ENCODE peak calls at places on chromosome 1, in four cellular contexts. F is type B pancreatic cell, K is LoVo, X is fibroblast of gingiva. V is an unnamed sample.
A peak's percentile ranks its signal among the peaks of the same experiment; 100 is the strongest.

GRCh38 chr1:95035536-95035935 is 37.2 kb downstream of the ALG14 start:
- DNase-seq in F (no peak), K (peak; percentile 11), X (peak; percentile 90), V (peak; percentile 84)

GRCh38 chr1:246785536-246786111 is 61.4 kb downstream of the SCCPDH start:
- DNase-seq in F (no peak), K (no peak), X (no peak), V (no peak)

GRCh38 chr1:85606414-85606800 is 25.8 kb downstream of the CCN1 start:
- DNase-seq in F (no peak), K (no peak), X (no peak), V (no peak)

GRCh38 chr1:199122532-199123311 is 483.9 kb downstream of the PTPRC start:
- DNase-seq in F (no peak), K (peak; percentile 4), X (no peak), V (no peak)

GRCh38 chr1:94541175-94542087 is at the start of gene F3:
- DNase-seq in F (peak; percentile 88), K (peak; percentile 90), X (peak; percentile 85), V (no peak)

GRCh38 chr1:175576870-175577269 is 166.5 kb downstream of the TNR start:
- DNase-seq in F (no peak), K (no peak), X (no peak), V (no peak)

GRCh38 chr1:29318724-29319123 is 82.4 kb downstream of the PTPRU start:
- DNase-seq in F (no peak), K (no peak), X (no peak), V (no peak)

GRCh38 chr1:182111496-182111895 is 50.0 kb upstream of the ZNF648 start:
- DNase-seq in F (no peak), K (no peak), X (no peak), V (no peak)

GRCh38 chr1:110421159-110421777 is 13.8 kb upstream of the LAMTOR5 start:
- DNase-seq in F (no peak), K (peak; percentile 26), X (peak; percentile 41), V (no peak)

GRCh38 chr1:7300893-7301292 is 470.2 kb upstream of the VAMP3 start:
- DNase-seq in F (peak; percentile 32), K (peak; percentile 83), X (peak; percentile 64), V (peak; percentile 71)

GRCh38 chr1:116514708-116515525 is 55.9 kb downstream of the CD58 start:
- DNase-seq in F (no peak), K (no peak), X (peak; percentile 66), V (no peak)

GRCh38 chr1:201882665-201883132 is 6.0 kb upstream of the SHISA4 start:
- DNase-seq in F (no peak), K (peak; percentile 30), X (peak; percentile 32), V (no peak)

GRCh38 chr1:7686301-7686850 is 84.7 kb upstream of the VAMP3 start:
- DNase-seq in F (no peak), K (no peak), X (no peak), V (no peak)

GRCh38 chr1:206476591-206476990 is 6.3 kb downstream of the IKBKE start:
- DNase-seq in F (no peak), K (no peak), X (no peak), V (no peak)

GRCh38 chr1:104266612-104267011 is 516.9 kb downstream of the AMY1C start:
- DNase-seq in F (no peak), K (no peak), X (no peak), V (no peak)

GRCh38 chr1:154186177-154186576 is 5.7 kb downstream of the TPM3 start:
- DNase-seq in F (peak; percentile 71), K (peak; percentile 30), X (peak; percentile 30), V (no peak)

GRCh38 chr1:91693542-91693941 is 192.4 kb downstream of the TGFBR3 start:
- DNase-seq in F (no peak), K (no peak), X (peak; percentile 86), V (no peak)

GRCh38 chr1:183223467-183223866 is 37.4 kb downstream of the LAMC2 start:
- DNase-seq in F (no peak), K (no peak), X (no peak), V (no peak)

GRCh38 chr1:53678507-53678906 is 60.5 kb downstream of the GLIS1 start:
- DNase-seq in F (no peak), K (no peak), X (peak; percentile 45), V (no peak)

GRCh38 chr1:8823295-8823664 is 5.8 kb upstream of the RERE start:
- DNase-seq in F (no peak), K (no peak), X (no peak), V (no peak)

GRCh38 chr1:189567890-189568289 is 909.8 kb downstream of the BRINP3 start:
- DNase-seq in F (no peak), K (no peak), X (no peak), V (no peak)

GRCh38 chr1:63912643-63913042 is 138.8 kb downstream of the ROR1 start:
- DNase-seq in F (no peak), K (no peak), X (no peak), V (no peak)

GRCh38 chr1:67921725-67922489 is 88.6 kb upstream of the GNG12 start:
- DNase-seq in F (no peak), K (no peak), X (no peak), V (no peak)

GRCh38 chr1:25430073-25430665 is 528 bp upstream of the MACO1 start:
- DNase-seq in F (peak; percentile 83), K (peak; percentile 92), X (peak; percentile 81), V (peak; percentile 27)

GRCh38 chr1:162691999-162692575 is 59.8 kb downstream of the DDR2 start:
- DNase-seq in F (no peak), K (no peak), X (no peak), V (no peak)

GRCh38 chr1:17161137-17161700 is 42.0 kb upstream of the PADI2 start:
- DNase-seq in F (peak; percentile 50), K (no peak), X (no peak), V (no peak)

GRCh38 chr1:110067957-110068645 is 2.4 kb downstream of the ALX3 start:
- DNase-seq in F (no peak), K (no peak), X (no peak), V (no peak)

GRCh38 chr1:173255214-173255813 is 48.2 kb upstream of the TNFSF4 start:
- DNase-seq in F (no peak), K (peak; percentile 41), X (peak; percentile 39), V (peak; percentile 13)

GRCh38 chr1:1304331-1305299 is 3.1 kb downstream of the ACAP3 start:
- DNase-seq in F (no peak), K (no peak), X (peak; percentile 68), V (peak; percentile 65)

GRCh38 chr1:240492832-240493440 is 119.0 kb downstream of the GREM2 start:
- DNase-seq in F (no peak), K (no peak), X (no peak), V (no peak)

GRCh38 chr1:26049531-26050254 is 3.8 kb upstream of the SLC30A2 start:
- DNase-seq in F (no peak), K (no peak), X (no peak), V (no peak)

GRCh38 chr1:39490596-39491145 is 765 bp upstream of the BMP8A start:
- DNase-seq in F (no peak), K (no peak), X (no peak), V (no peak)

GRCh38 chr1:59431566-59432294 is 134.8 kb downstream of the FGGY start:
- DNase-seq in F (no peak), K (no peak), X (no peak), V (no peak)

GRCh38 chr1:29240986-29241385 is 4.7 kb downstream of the PTPRU start:
- DNase-seq in F (no peak), K (peak; percentile 25), X (no peak), V (no peak)

GRCh38 chr1:170530972-170531757 is 801 bp upstream of the GORAB start:
- DNase-seq in F (no peak), K (no peak), X (peak; percentile 59), V (no peak)

GRCh38 chr1:17200756-17201155 is 4.2 kb upstream of the PADI1 start:
- DNase-seq in F (no peak), K (no peak), X (no peak), V (no peak)